ENCODE peak calls at places on chromosome 5, in eight cellular contexts. G is A549, X is cardiac muscle cell, Y is psoas muscle, Z is HCT116, V is spleen, L is lung, I is fibroblast of lung. P is an unnamed sample.

GRCh38 chr5:57494104-57495098 is 11.8 kb upstream of the ACTBL2 start:
- DNase-seq in X (peak; percentile 99), V (no peak), L (peak; percentile 82), Y (no peak), Z (peak; percentile 90), I (peak; percentile 95), G (peak; percentile 71), P (no peak)

GRCh38 chr5:119328753-119329602 is 26.8 kb upstream of the TNFAIP8 start:
- DNase-seq in Z (no peak), Y (no peak), I (peak; percentile 93), V (no peak), G (no peak), X (peak; percentile 48), L (no peak), P (no peak)

GRCh38 chr5:108911055-108911454 is 163.4 kb downstream of the FER start:
- DNase-seq in V (no peak), Z (no peak), L (no peak), G (no peak), X (no peak), Y (no peak), I (no peak), P (no peak)

GRCh38 chr5:89471115-89471514 is 588.1 kb upstream of the MEF2C start:
- DNase-seq in L (no peak), Y (no peak), X (no peak), I (no peak), V (no peak), Z (no peak), G (no peak), P (no peak)

GRCh38 chr5:81208904-81209303 is 24.2 kb upstream of the CKMT2 start:
- DNase-seq in L (no peak), Y (no peak), Z (no peak), V (no peak), X (no peak), G (no peak), I (no peak), P (no peak)

GRCh38 chr5:170937072-170937471 is 75.3 kb downstream of the RANBP17 start:
- DNase-seq in Z (no peak), X (no peak), Y (no peak), L (no peak), V (no peak), G (no peak), I (no peak), P (no peak)

GRCh38 chr5:103801681-103802080 is 239.1 kb upstream of the NUDT12 start:
- DNase-seq in X (peak; percentile 18), G (no peak), Y (no peak), Z (no peak), V (no peak), I (peak; percentile 8), L (no peak), P (no peak)

GRCh38 chr5:14429102-14429501 is 152.5 kb upstream of the OTULINL start:
- DNase-seq in Z (no peak), G (no peak), I (no peak), L (no peak), Y (no peak), X (no peak), V (no peak), P (no peak)

GRCh38 chr5:126354857-126355731 is 68.1 kb upstream of the GRAMD2B start:
- DNase-seq in Z (no peak), G (no peak), X (no peak), V (no peak), L (no peak), I (no peak), Y (no peak), P (no peak)

GRCh38 chr5:145829708-145830361 is 5.3 kb downstream of the PRELID2 start:
- DNase-seq in X (no peak), L (no peak), V (no peak), Z (no peak), Y (no peak), I (peak; percentile 10), G (no peak), P (no peak)

GRCh38 chr5:56858777-56859442 is 43.6 kb downstream of the MAP3K1 start:
- DNase-seq in Z (no peak), I (no peak), V (no peak), Y (no peak), X (no peak), G (no peak), L (no peak), P (no peak)

GRCh38 chr5:16819522-16820167 is 116.4 kb downstream of the MYO10 start:
- DNase-seq in Y (no peak), G (no peak), I (peak; percentile 77), Z (no peak), V (no peak), X (peak; percentile 38), L (no peak), P (no peak)

GRCh38 chr5:151471276-151471675 is 23.9 kb downstream of the SLC36A1 start:
- DNase-seq in Y (no peak), V (no peak), I (no peak), Z (no peak), X (no peak), L (no peak), G (no peak), P (no peak)

GRCh38 chr5:53239301-53239990 is 129.9 kb upstream of the MOCS2 start:
- DNase-seq in V (no peak), I (peak; percentile 81), G (no peak), Y (no peak), Z (no peak), X (peak; percentile 38), L (no peak), P (no peak)

GRCh38 chr5:149427374-149427773 is 48.3 kb upstream of the IL17B start:
- DNase-seq in X (no peak), G (no peak), Z (no peak), I (no peak), L (no peak), V (no peak), Y (no peak), P (no peak)

GRCh38 chr5:149432861-149433462 is 53.9 kb upstream of the IL17B start:
- DNase-seq in Z (no peak), I (no peak), L (no peak), X (no peak), Y (no peak), V (no peak), G (no peak), P (no peak)

GRCh38 chr5:149432377-149432776 is 53.3 kb upstream of the IL17B start:
- DNase-seq in I (no peak), Y (no peak), X (no peak), V (no peak), L (no peak), G (no peak), Z (no peak), P (no peak)

GRCh38 chr5:149428032-149428431 is 48.9 kb upstream of the IL17B start:
- DNase-seq in Y (no peak), X (no peak), G (no peak), Z (no peak), L (no peak), I (no peak), V (no peak), P (no peak)

GRCh38 chr5:149429839-149430721 is 51.0 kb upstream of the IL17B start:
- DNase-seq in G (no peak), Z (peak; percentile 66), X (peak; percentile 75), I (peak; percentile 60), L (peak; percentile 50), Y (peak; percentile 75), V (peak; percentile 83), P (no peak)
- TF ChIP-seq CTCF in G (no peak), Z (no peak), X (peak; percentile 40), I (peak; percentile 41), L (no peak), Y (peak; percentile 6), V (no peak), P (no peak)

DNA sequence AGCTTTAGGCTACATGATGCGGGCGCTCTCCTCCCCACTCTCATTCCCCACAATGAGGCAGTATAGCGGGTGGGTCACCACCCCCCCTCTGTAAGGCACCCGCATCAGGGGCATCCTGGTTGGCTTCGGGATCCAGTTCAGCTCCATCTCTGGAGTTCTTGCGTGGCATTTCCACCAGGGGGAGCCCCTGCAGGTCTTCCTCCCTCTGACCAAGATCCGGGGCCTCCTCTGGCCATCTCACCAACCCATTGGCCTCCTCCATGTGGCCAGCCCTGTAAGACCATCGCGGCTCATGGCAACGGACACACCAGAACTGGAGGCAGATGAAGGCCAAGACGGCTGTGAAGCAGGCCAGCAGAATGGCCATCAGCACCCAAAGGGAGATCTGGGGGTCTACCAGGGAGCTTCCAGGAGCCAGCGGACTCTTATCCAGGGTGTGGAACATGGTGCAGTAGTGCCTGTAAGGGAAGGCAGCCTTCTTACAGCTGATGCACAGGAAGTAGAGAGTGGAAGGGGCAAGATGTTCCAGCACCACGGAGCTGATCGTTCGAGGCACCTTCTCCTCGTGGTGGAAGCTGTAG is 77.0 kb downstream of the CYFIP2 start:
- DNase-seq in Y (peak; percentile 55), X (peak; percentile 35), L (no peak), I (no peak), V (no peak), G (peak; percentile 56), Z (peak; percentile 23), P (peak; percentile 32)
- TF ChIP-seq CTCF in Y (peak; percentile 27), X (peak; percentile 57), L (peak; percentile 7), I (peak; percentile 56), V (peak; percentile 18), G (peak; percentile 52), Z (peak; percentile 66), P (peak; percentile 60)

GRCh38 chr5:141172381-141173204 is at the start of gene PCDHB7:
- DNase-seq in L (no peak), Y (no peak), G (peak; percentile 31), I (peak; percentile 24), V (no peak), Z (peak; percentile 19), X (peak; percentile 18), P (peak; percentile 12)
- TF ChIP-seq CTCF in L (no peak), Y (peak; percentile 32), G (no peak), I (no peak), V (no peak), Z (peak; percentile 40), X (peak; percentile 34), P (peak; percentile 36)

GRCh38 chr5:78265163-78265562 is 29.3 kb downstream of the AP3B1 start:
- DNase-seq in I (no peak), Y (no peak), V (no peak), G (no peak), Z (no peak), X (no peak), L (no peak), P (no peak)

GRCh38 chr5:78273436-78273835 is 21.1 kb downstream of the AP3B1 start:
- DNase-seq in L (no peak), Y (no peak), G (no peak), X (peak; percentile 37), V (no peak), Z (no peak), I (no peak), P (no peak)

GRCh38 chr5:78268361-78268760 is 26.1 kb downstream of the AP3B1 start:
- DNase-seq in I (no peak), Z (no peak), V (no peak), Y (no peak), G (no peak), L (no peak), X (no peak), P (no peak)

GRCh38 chr5:78271766-78272165 is 22.7 kb downstream of the AP3B1 start:
- DNase-seq in I (no peak), V (no peak), Y (no peak), Z (no peak), X (no peak), G (no peak), L (no peak), P (no peak)

GRCh38 chr5:78269088-78269703 is 25.3 kb downstream of the AP3B1 start:
- DNase-seq in V (no peak), G (peak; percentile 20), X (peak; percentile 27), Z (no peak), Y (no peak), I (peak; percentile 40), L (no peak), P (no peak)
- TF ChIP-seq CTCF in V (peak; percentile 61), G (peak; percentile 58), X (peak; percentile 43), Z (peak; percentile 40), Y (peak; percentile 54), I (peak; percentile 33), L (no peak), P (peak; percentile 70)

P was measured in neural crest cell.